ENCODE peak calls at places on chromosome 20, in seven cellular contexts. K is HCT116, R is H9, Y is left ventricle myocardium inferior, J is neuronal stem cell, Q is right cardiac atrium, B is breast epithelium. O is an unnamed sample. For H3K9me3, the result is how much of the 10 kb centered on the place peaks cover.

GRCh38 chr20:10129749-10130148 is 88.9 kb upstream of the SNAP25 start:
- DNase-seq in R (no peak), J (no peak), K (no peak), B (no peak), Y (no peak), Q (no peak), O (no peak)

GRCh38 chr20:55173601-55174000 is 698.2 kb downstream of the DOK5 start:
- DNase-seq in J (no peak), B (no peak), R (no peak), K (no peak), Q (no peak), Y (no peak), O (no peak)

GRCh38 chr20:63325554-63326313 is 32.7 kb downstream of the COL20A1 start:
- DNase-seq in J (no peak), R (no peak), Q (no peak), Y (peak), B (no peak), K (no peak), O (no peak)

GRCh38 chr20:56764671-56765070 is 135.6 kb downstream of the TFAP2C start:
- DNase-seq in R (peak), K (no peak), J (no peak), Y (no peak), B (no peak), Q (no peak), O (no peak)

GRCh38 chr20:37729909-37730308 is 36.1 kb downstream of the CTNNBL1 start:
- DNase-seq in J (no peak), B (no peak), Q (no peak), K (no peak), Y (no peak), R (no peak), O (no peak)

GRCh38 chr20:8764289-8764962 is 304.5 kb upstream of the PLCB4 start:
- DNase-seq in J (no peak), R (no peak), Y (no peak), K (no peak), B (no peak), Q (no peak), O (no peak)

GRCh38 chr20:1333462-1334369 is 4.8 kb upstream of the SDCBP2 start:
- DNase-seq in Y (no peak), R (peak), B (peak), J (no peak), K (no peak), Q (no peak), O (no peak)

GRCh38 chr20:32823737-32824588 is 4.2 kb downstream of the MAPRE1 start:
- DNase-seq in Y (no peak), J (no peak), K (no peak), B (no peak), R (no peak), Q (no peak), O (no peak)

GRCh38 chr20:11716239-11716944 is 201.3 kb upstream of the BTBD3 start:
- DNase-seq in K (peak), B (no peak), Y (no peak), J (no peak), R (peak), Q (no peak), O (no peak)

GRCh38 chr20:64111841-64112641 is 4.7 kb upstream of the NPBWR2 start:
- DNase-seq in J (no peak), Q (peak), R (no peak), Y (peak), K (no peak), B (peak), O (no peak)

GRCh38 chr20:21557246-21557982 is 43.5 kb upstream of the NKX2-2 start:
- DNase-seq in Y (no peak), Q (no peak), J (no peak), B (no peak), R (no peak), K (no peak), O (peak)

GRCh38 chr20:62073323-62073722 is 7.6 kb upstream of the TAF4 start:
- DNase-seq in K (no peak), J (no peak), R (no peak), Q (no peak), Y (no peak), B (no peak), O (no peak)

GRCh38 chr20:42191140-42191860 is 573.1 kb upstream of the CHD6 start:
- DNase-seq in J (no peak), K (no peak), B (no peak), Q (no peak), Y (no peak), R (peak), O (no peak)

GRCh38 chr20:63320616-63321147 is 27.7 kb downstream of the COL20A1 start:
- DNase-seq in Q (no peak), B (no peak), R (no peak), Y (no peak), K (no peak), J (no peak), O (no peak)

GRCh38 chr20:51470907-51471411 is 71.6 kb downstream of the NFATC2 start:
- DNase-seq in B (no peak), K (no peak), Q (no peak), R (no peak), J (no peak), Y (no peak), O (peak)

GRCh38 chr20:22575087-22575721 is 9.2 kb downstream of the FOXA2 start:
- DNase-seq in J (no peak), Y (no peak), Q (no peak), B (no peak), R (no peak), K (no peak), O (no peak)

GRCh38 chr20:63292292-63292701 is 689 bp upstream of the COL20A1 start:
- DNase-seq in B (no peak), K (no peak), R (no peak), Q (peak), Y (no peak), J (no peak), O (no peak)

GRCh38 chr20:61396262-61396848 is 144.3 kb downstream of the CDH4 start:
- DNase-seq in Q (no peak), B (no peak), R (no peak), K (no peak), J (no peak), Y (no peak), O (no peak)

GRCh38 chr20:20593447-20594170 is 118.8 kb downstream of the RALGAPA2 start:
- DNase-seq in Y (no peak), J (peak), Q (peak), R (peak), B (no peak), K (peak), O (no peak)

GRCh38 chr20:9359561-9360308 is 154.7 kb upstream of the LAMP5 start:
- DNase-seq in Y (no peak), R (peak), Q (peak), K (peak), J (peak), B (no peak), O (no peak)

GRCh38 chr20:55216525-55217242 is 741.3 kb downstream of the DOK5 start:
- DNase-seq in Q (no peak), Y (no peak), K (no peak), R (no peak), J (no peak), B (no peak), O (no peak)

GRCh38 chr20:63409066-63409833 is 48.1 kb upstream of the CHRNA4 start:
- DNase-seq in B (no peak), J (no peak), Q (peak), R (peak), Y (no peak), K (peak), O (peak)

GRCh38 chr20:363319-364078 is 16.6 kb downstream of the NRSN2 start:
- DNase-seq in Q (no peak), B (no peak), J (no peak), K (no peak), Y (no peak), R (no peak), O (no peak)

GRCh38 chr20:44393608-44394519 is 38.4 kb downstream of the HNF4A start:
- DNase-seq in Y (no peak), B (no peak), J (no peak), R (no peak), K (no peak), Q (no peak), O (no peak)

GRCh38 chr20:19211661-19212523 is 550 bp upstream of the SLC24A3 start:
- DNase-seq in Q (peak), Y (no peak), K (no peak), B (no peak), R (peak), J (peak), O (no peak)

GRCh38 chr20:44609006-44609510 is 26.7 kb downstream of the PKIG start:
- DNase-seq in R (no peak), K (no peak), Y (no peak), J (no peak), Q (no peak), B (no peak), O (no peak)

GRCh38 chr20:46456255-46457028 is 50.0 kb upstream of the ELMO2 start:
- DNase-seq in K (no peak), J (no peak), B (no peak), Y (no peak), Q (no peak), R (no peak), O (no peak)
- H3K9me3 ChIP-seq in K (under half), J (under half), B (under half), Y (under half), Q (under half), R (under half), O (under half)

GRCh38 chr20:16302818-16303217 is 270.4 kb downstream of the KIF16B start:
- DNase-seq in Y (no peak), Q (no peak), J (no peak), K (no peak), R (no peak), B (no peak), O (no peak)
- H3K9me3 ChIP-seq in Y (under half), Q (under half), J (under half), K (under half), R (under half), B (under half), O (under half)

GRCh38 chr20:39795401-39796272 is 833.5 kb downstream of the DHX35 start:
- DNase-seq in R (no peak), Q (no peak), K (no peak), J (no peak), B (no peak), Y (no peak), O (no peak)
- H3K9me3 ChIP-seq in R (under half), Q (under half), K (under half), J (under half), B (under half), Y (under half), O (under half)

GRCh38 chr20:52652271-52652670 is 319.9 kb upstream of the TSHZ2 start:
- DNase-seq in Y (no peak), J (no peak), B (no peak), K (no peak), Q (no peak), R (no peak), O (no peak)
- H3K9me3 ChIP-seq in Y (under half), J (under half), B (under half), K (under half), Q (under half), R (under half), O (under half)

GRCh38 chr20:15336011-15336410 is 998.6 kb upstream of the FLRT3 start:
- DNase-seq in J (no peak), K (no peak), B (no peak), Y (no peak), Q (no peak), R (no peak), O (no peak)
- H3K9me3 ChIP-seq in J (under half), K (under half), B (under half), Y (under half), Q (under half), R (under half), O (under half)

GRCh38 chr20:59645316-59645715 is 41.0 kb downstream of the PHACTR3 start:
- DNase-seq in Y (no peak), K (no peak), B (no peak), R (peak), J (no peak), Q (no peak), O (no peak)

GRCh38 chr20:59646487-59646886 is 42.1 kb downstream of the PHACTR3 start:
- DNase-seq in Q (no peak), K (no peak), J (no peak), R (no peak), Y (no peak), B (no peak), O (no peak)

GRCh38 chr20:59645761-59646171 is 41.4 kb downstream of the PHACTR3 start:
- DNase-seq in R (peak), K (no peak), B (no peak), J (no peak), Q (no peak), Y (no peak), O (no peak)

GRCh38 chr20:59644371-59644939 is 40.1 kb downstream of the PHACTR3 start:
- DNase-seq in Q (no peak), R (no peak), B (no peak), J (no peak), K (no peak), Y (no peak), O (no peak)

GRCh38 chr20:59643616-59644061 is 39.3 kb downstream of the PHACTR3 start:
- DNase-seq in K (no peak), J (no peak), B (no peak), R (no peak), Y (no peak), Q (no peak), O (no peak)
- H3K9me3 ChIP-seq in K (under half), J (under half), B (under half), R (under half), Y (under half), Q (under half), O (under half)

GRCh38 chr20:31394900-31395299 is 4.5 kb upstream of the DEFB119 start:
- DNase-seq in B (no peak), Q (no peak), K (no peak), R (no peak), Y (no peak), J (no peak), O (no peak)
- H3K9me3 ChIP-seq in B (under half), Q (under half), K (under half), R (half or more), Y (under half), J (under half), O (under half)

GRCh38 chr20:49287555-49288249 is 9.8 kb upstream of the ZNFX1 start:
- DNase-seq in K (no peak), Y (no peak), Q (no peak), R (no peak), J (no peak), B (no peak), O (no peak)

GRCh38 chr20:49288250-49288751 is 10.4 kb upstream of the ZNFX1 start:
- DNase-seq in K (no peak), J (no peak), R (no peak), Y (no peak), Q (no peak), B (no peak), O (no peak)

GRCh38 chr20:49285233-49285668 is 7.4 kb upstream of the ZNFX1 start:
- DNase-seq in J (no peak), B (no peak), Q (no peak), K (no peak), Y (no peak), R (no peak), O (no peak)

GRCh38 chr20:49285813-49286494 is 8.1 kb upstream of the ZNFX1 start:
- DNase-seq in B (no peak), R (no peak), Q (no peak), J (no peak), Y (no peak), K (no peak), O (no peak)

GRCh38 chr20:49286689-49287551 is 9.1 kb upstream of the ZNFX1 start:
- DNase-seq in Q (no peak), B (no peak), K (no peak), R (no peak), Y (no peak), J (no peak), O (no peak)
- H3K9me3 ChIP-seq in Q (under half), B (half or more), K (under half), R (under half), Y (half or more), J (under half), O (half or more)